ENCODE peak calls at places on chromosomes 4 and X, in seven cellular contexts. One of them, this sample, is unnamed.

GRCh38 chr4:101695176-101695575 is 95.4 kb upstream of the BANK1 start:
- DNase-seq in suprapubic skin: no peak
- DNase-seq in A549: no peak
- DNase-seq in K562: no peak
- DNase-seq in tibial nerve: no peak
- DNase-seq in esophagus muscularis mucosa: no peak
- DNase-seq in stomach: no peak
- DNase-seq in this sample: no peak

GRCh38 chr4:48490680-48491513 is 845 bp downstream of the ZAR1 start:
- DNase-seq in tibial nerve: no peak
- DNase-seq in stomach: no peak
- DNase-seq in suprapubic skin: no peak
- DNase-seq in A549: no peak
- DNase-seq in K562: no peak
- DNase-seq in esophagus muscularis mucosa: no peak
- DNase-seq in this sample: no peak

GRCh38 chr4:71186566-71187398 is 152.0 kb upstream of the SLC4A4 start:
- DNase-seq in suprapubic skin: no peak
- DNase-seq in tibial nerve: no peak
- DNase-seq in A549: peak
- DNase-seq in esophagus muscularis mucosa: no peak
- DNase-seq in K562: no peak
- DNase-seq in stomach: peak
- DNase-seq in this sample: peak

GRCh38 chrX:2484232-2484631 is 16.5 kb downstream of the DHRSX start:
- DNase-seq in tibial nerve: no peak
- DNase-seq in suprapubic skin: no peak
- DNase-seq in esophagus muscularis mucosa: no peak
- DNase-seq in K562: no peak
- DNase-seq in stomach: no peak
- DNase-seq in A549: no peak
- DNase-seq in this sample: no peak

GRCh38 chrX:118495061-118495921 is at the start of gene DOCK11:
- DNase-seq in tibial nerve: peak
- DNase-seq in suprapubic skin: peak
- DNase-seq in K562: peak
- DNase-seq in stomach: peak
- DNase-seq in esophagus muscularis mucosa: peak
- DNase-seq in A549: peak
- DNase-seq in this sample: peak

GRCh38 chrX:19906293-19906692 is 18.9 kb upstream of the SH3KBP1 start:
- DNase-seq in K562: no peak
- DNase-seq in A549: peak
- DNase-seq in tibial nerve: no peak
- DNase-seq in stomach: no peak
- DNase-seq in esophagus muscularis mucosa: no peak
- DNase-seq in suprapubic skin: no peak
- DNase-seq in this sample: no peak

GRCh38 chrX:72122621-72123275 is 9.0 kb downstream of the RTL5 start:
- DNase-seq in A549: no peak
- DNase-seq in suprapubic skin: no peak
- DNase-seq in esophagus muscularis mucosa: no peak
- DNase-seq in K562: no peak
- DNase-seq in stomach: no peak
- DNase-seq in tibial nerve: no peak
- DNase-seq in this sample: no peak

GRCh38 chr4:36213956-36214355 is 30.4 kb downstream of the ARAP2 start:
- DNase-seq in A549: no peak
- DNase-seq in esophagus muscularis mucosa: no peak
- DNase-seq in stomach: no peak
- DNase-seq in suprapubic skin: no peak
- DNase-seq in K562: no peak
- DNase-seq in tibial nerve: no peak
- DNase-seq in this sample: no peak

GRCh38 chr4:57374866-57375595 is 264.8 kb upstream of the IGFBP7 start:
- DNase-seq in K562: no peak
- DNase-seq in A549: no peak
- DNase-seq in stomach: no peak
- DNase-seq in suprapubic skin: no peak
- DNase-seq in tibial nerve: no peak
- DNase-seq in esophagus muscularis mucosa: no peak
- DNase-seq in this sample: no peak

GRCh38 chr4:182297659-182298058 is 54.5 kb downstream of the TENM3 start:
- DNase-seq in tibial nerve: no peak
- DNase-seq in K562: no peak
- DNase-seq in suprapubic skin: no peak
- DNase-seq in esophagus muscularis mucosa: peak
- DNase-seq in A549: no peak
- DNase-seq in stomach: no peak
- DNase-seq in this sample: no peak

GRCh38 chr4:33998204-33998603 is 2246.1 kb downstream of the ARAP2 start:
- DNase-seq in K562: no peak
- DNase-seq in esophagus muscularis mucosa: no peak
- DNase-seq in stomach: no peak
- DNase-seq in A549: no peak
- DNase-seq in tibial nerve: no peak
- DNase-seq in suprapubic skin: no peak
- DNase-seq in this sample: no peak

GRCh38 chrX:130114141-130114561 is 3.9 kb upstream of the ELF4 start:
- DNase-seq in stomach: no peak
- DNase-seq in K562: peak
- DNase-seq in A549: no peak
- DNase-seq in esophagus muscularis mucosa: no peak
- DNase-seq in suprapubic skin: no peak
- DNase-seq in tibial nerve: no peak
- DNase-seq in this sample: no peak

GRCh38 chr4:104749062-104749461 is 254.4 kb upstream of the CXXC4 start:
- DNase-seq in A549: peak
- DNase-seq in stomach: no peak
- DNase-seq in suprapubic skin: no peak
- DNase-seq in tibial nerve: no peak
- DNase-seq in K562: no peak
- DNase-seq in esophagus muscularis mucosa: no peak
- DNase-seq in this sample: no peak

GRCh38 chr4:104750008-104750407 is 255.3 kb upstream of the CXXC4 start:
- DNase-seq in K562: no peak
- DNase-seq in tibial nerve: no peak
- DNase-seq in suprapubic skin: no peak
- DNase-seq in esophagus muscularis mucosa: no peak
- DNase-seq in stomach: no peak
- DNase-seq in A549: no peak
- DNase-seq in this sample: no peak

GRCh38 chr4:104751468-104751867 is 256.8 kb upstream of the CXXC4 start:
- DNase-seq in suprapubic skin: no peak
- DNase-seq in esophagus muscularis mucosa: no peak
- DNase-seq in stomach: no peak
- DNase-seq in tibial nerve: no peak
- DNase-seq in A549: no peak
- DNase-seq in K562: no peak
- DNase-seq in this sample: no peak

GRCh38 chr4:104756837-104757236 is 262.1 kb upstream of the CXXC4 start:
- DNase-seq in suprapubic skin: no peak
- DNase-seq in stomach: no peak
- DNase-seq in tibial nerve: no peak
- DNase-seq in K562: no peak
- DNase-seq in A549: no peak
- DNase-seq in esophagus muscularis mucosa: no peak
- DNase-seq in this sample: no peak

GRCh38 chr4:104752337-104752736 is 257.6 kb upstream of the CXXC4 start:
- DNase-seq in stomach: no peak
- DNase-seq in K562: no peak
- DNase-seq in A549: no peak
- DNase-seq in esophagus muscularis mucosa: no peak
- DNase-seq in tibial nerve: no peak
- DNase-seq in suprapubic skin: no peak
- DNase-seq in this sample: no peak
- TF ChIP-seq EP300 in stomach: no peak
- TF ChIP-seq EP300 in K562: no peak
- TF ChIP-seq EP300 in A549: no peak
- TF ChIP-seq EP300 in esophagus muscularis mucosa: no peak
- TF ChIP-seq EP300 in tibial nerve: no peak
- TF ChIP-seq EP300 in suprapubic skin: no peak
- TF ChIP-seq EP300 in this sample: no peak

DNA sequence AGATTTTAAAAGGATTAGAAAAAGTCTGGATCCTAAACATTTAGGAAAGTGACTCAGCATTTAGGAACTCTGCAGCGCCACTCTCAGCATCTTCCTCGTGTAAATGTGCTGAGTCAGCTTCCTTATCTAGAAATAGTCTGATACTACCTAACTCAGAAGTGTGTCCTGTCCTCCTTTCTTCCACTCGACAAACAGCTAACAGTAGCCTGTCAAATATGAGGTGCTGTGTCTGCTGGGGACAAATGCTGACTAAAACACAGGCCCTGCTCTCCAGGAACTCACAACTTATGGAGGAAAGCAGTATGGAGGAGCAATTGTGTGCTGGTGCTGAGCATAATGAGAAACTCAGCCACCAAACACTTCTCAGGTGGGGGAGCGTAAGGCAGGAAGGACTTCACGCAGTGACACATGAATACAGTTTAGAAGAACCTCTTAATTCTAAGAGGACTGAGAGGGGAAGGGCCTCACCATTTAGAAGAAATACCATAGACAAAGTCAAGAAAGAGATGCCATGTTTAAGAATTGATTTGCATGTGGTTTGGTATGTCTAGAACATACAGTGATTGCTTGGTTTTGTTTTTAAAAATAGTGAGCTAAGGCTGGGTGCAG is 125.3 kb downstream of the SOWAHB start:
- DNase-seq in esophagus muscularis mucosa: no peak
- DNase-seq in K562: peak
- DNase-seq in suprapubic skin: no peak
- DNase-seq in A549: peak
- DNase-seq in stomach: no peak
- DNase-seq in tibial nerve: no peak
- DNase-seq in this sample: no peak
- TF ChIP-seq POLR2A in esophagus muscularis mucosa: no peak
- TF ChIP-seq POLR2A in K562: no peak
- TF ChIP-seq POLR2A in suprapubic skin: no peak
- TF ChIP-seq POLR2A in A549: no peak
- TF ChIP-seq POLR2A in stomach: no peak
- TF ChIP-seq POLR2A in tibial nerve: no peak
- TF ChIP-seq POLR2A in this sample: no peak

GRCh38 chr4:16707874-16708273 is 190.6 kb downstream of the LDB2 start:
- DNase-seq in A549: no peak
- DNase-seq in tibial nerve: no peak
- DNase-seq in suprapubic skin: no peak
- DNase-seq in stomach: no peak
- DNase-seq in K562: no peak
- DNase-seq in esophagus muscularis mucosa: no peak
- DNase-seq in this sample: no peak

GRCh38 chr4:16713271-16713670 is 185.2 kb downstream of the LDB2 start:
- DNase-seq in esophagus muscularis mucosa: no peak
- DNase-seq in stomach: no peak
- DNase-seq in suprapubic skin: no peak
- DNase-seq in tibial nerve: no peak
- DNase-seq in K562: no peak
- DNase-seq in A549: no peak
- DNase-seq in this sample: no peak

GRCh38 chr4:16706251-16706650 is 192.2 kb downstream of the LDB2 start:
- DNase-seq in suprapubic skin: no peak
- DNase-seq in stomach: no peak
- DNase-seq in tibial nerve: no peak
- DNase-seq in K562: no peak
- DNase-seq in esophagus muscularis mucosa: no peak
- DNase-seq in A549: no peak
- DNase-seq in this sample: no peak

GRCh38 chr4:16714191-16714590 is 184.3 kb downstream of the LDB2 start:
- DNase-seq in A549: no peak
- DNase-seq in suprapubic skin: no peak
- DNase-seq in tibial nerve: no peak
- DNase-seq in stomach: no peak
- DNase-seq in esophagus muscularis mucosa: no peak
- DNase-seq in K562: no peak
- DNase-seq in this sample: no peak

DNA sequence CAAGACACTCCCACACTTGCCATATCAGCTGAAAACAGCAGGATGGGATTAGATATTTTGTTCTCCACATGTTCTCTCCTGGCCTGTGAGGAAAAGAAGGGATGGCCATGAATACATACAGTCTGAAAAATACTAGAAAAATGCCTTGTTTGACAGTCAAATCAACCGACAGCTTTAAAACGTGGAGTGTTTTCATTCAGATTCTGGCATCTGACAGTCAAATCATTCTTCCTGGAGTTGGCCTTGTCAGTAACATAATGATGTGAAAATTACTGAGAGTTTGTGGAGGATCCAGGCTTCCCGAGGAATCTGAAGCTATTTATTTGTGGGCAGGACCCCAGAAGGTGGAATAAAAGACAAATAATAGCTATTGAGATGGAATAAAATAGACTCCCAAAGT is 188.2 kb downstream of the LDB2 start:
- DNase-seq in tibial nerve: no peak
- DNase-seq in stomach: no peak
- DNase-seq in suprapubic skin: no peak
- DNase-seq in K562: no peak
- DNase-seq in esophagus muscularis mucosa: no peak
- DNase-seq in A549: no peak
- DNase-seq in this sample: no peak
- TF ChIP-seq EP300 in tibial nerve: no peak
- TF ChIP-seq EP300 in stomach: no peak
- TF ChIP-seq EP300 in suprapubic skin: no peak
- TF ChIP-seq EP300 in K562: no peak
- TF ChIP-seq EP300 in esophagus muscularis mucosa: no peak
- TF ChIP-seq EP300 in A549: no peak
- TF ChIP-seq EP300 in this sample: no peak

DNA sequence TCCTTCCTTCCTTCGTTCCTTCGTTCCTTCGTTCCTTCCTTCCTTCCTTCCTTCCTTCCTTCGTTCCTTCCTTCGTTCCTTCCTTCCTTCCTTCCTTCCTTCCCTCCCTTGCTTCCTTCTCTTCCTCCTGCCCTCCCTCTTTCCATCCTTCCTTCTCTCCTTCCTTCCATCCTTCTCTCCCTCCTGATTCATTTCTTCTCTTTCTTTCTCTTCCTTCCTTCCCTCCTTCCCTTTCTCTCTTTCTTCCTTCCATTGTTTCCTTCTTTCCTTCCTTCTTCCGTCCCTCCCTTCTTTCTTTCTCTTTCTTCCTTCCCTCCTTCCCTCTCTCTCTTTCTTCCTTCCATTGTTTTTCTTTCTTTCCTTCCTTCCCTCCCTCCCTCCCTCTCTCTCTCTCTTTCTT is 14.5 kb downstream of the CSF2RA start:
- DNase-seq in K562: no peak
- DNase-seq in esophagus muscularis mucosa: no peak
- DNase-seq in stomach: no peak
- DNase-seq in suprapubic skin: no peak
- DNase-seq in A549: no peak
- DNase-seq in tibial nerve: no peak
- DNase-seq in this sample: no peak
- TF ChIP-seq POLR2A in K562: no peak
- TF ChIP-seq POLR2A in esophagus muscularis mucosa: no peak
- TF ChIP-seq POLR2A in stomach: no peak
- TF ChIP-seq POLR2A in suprapubic skin: no peak
- TF ChIP-seq POLR2A in A549: no peak
- TF ChIP-seq POLR2A in tibial nerve: no peak
- TF ChIP-seq POLR2A in this sample: no peak

GRCh38 chr4:151772322-151772721 is 11.5 kb upstream of the GATB start:
- DNase-seq in esophagus muscularis mucosa: no peak
- DNase-seq in K562: no peak
- DNase-seq in stomach: no peak
- DNase-seq in A549: no peak
- DNase-seq in suprapubic skin: no peak
- DNase-seq in tibial nerve: no peak
- DNase-seq in this sample: no peak
- TF ChIP-seq EP300 in esophagus muscularis mucosa: no peak
- TF ChIP-seq EP300 in K562: no peak
- TF ChIP-seq EP300 in stomach: no peak
- TF ChIP-seq EP300 in A549: no peak
- TF ChIP-seq EP300 in suprapubic skin: no peak
- TF ChIP-seq EP300 in tibial nerve: no peak
- TF ChIP-seq EP300 in this sample: no peak

This sample was measured in transverse colon.